ENCODE peak calls at places on chromosomes 11 and 22, in seven cellular contexts. M, R, Y, N, X, K and S are unnamed samples.

GRCh38 chr11:70650075-70650909 is 252.0 kb downstream of the CTTN start:
- DNase-seq in M (peak), R (no peak), Y (no peak), N (peak), X (peak), K (peak), S (no peak)

GRCh38 chr11:34620820-34621792 is at the start of gene EHF:
- DNase-seq in M (no peak), R (no peak), Y (no peak), N (no peak), X (no peak), K (no peak), S (no peak)

GRCh38 chr22:33018232-33018864 is 39.8 kb downstream of the SYN3 start:
- DNase-seq in M (peak), R (no peak), Y (peak), N (peak), X (peak), K (peak), S (peak)

GRCh38 chr22:19875531-19876313 is 21.0 kb upstream of the GNB1L start:
- DNase-seq in M (no peak), R (no peak), Y (no peak), N (no peak), X (no peak), K (peak), S (no peak)

GRCh38 chr11:57638005-57638760 is 11.5 kb downstream of the YPEL4 start:
- DNase-seq in M (peak), R (peak), Y (peak), N (no peak), X (peak), K (peak), S (peak)

GRCh38 chr11:41486436-41486835 is 27.0 kb upstream of the LRRC4C start:
- DNase-seq in M (no peak), R (no peak), Y (no peak), N (no peak), X (no peak), K (peak), S (no peak)

GRCh38 chr11:120108154-120108784 is 29.6 kb downstream of the TRIM29 start:
- DNase-seq in M (peak), R (no peak), Y (no peak), N (peak), X (peak), K (peak), S (no peak)

GRCh38 chr11:77082838-77083552 is 16.2 kb downstream of the CAPN5 start:
- DNase-seq in M (no peak), R (no peak), Y (no peak), N (no peak), X (peak), K (peak), S (peak)

GRCh38 chr11:36131719-36132349 is 157.4 kb downstream of the COMMD9 start:
- DNase-seq in M (peak), R (no peak), Y (no peak), N (peak), X (peak), K (peak), S (no peak)

GRCh38 chr22:18110194-18110943 is at the start of gene TUBA8:
- DNase-seq in M (no peak), R (peak), Y (no peak), N (no peak), X (peak), K (peak), S (no peak)

GRCh38 chr11:128550967-128551522 is 36.3 kb downstream of the ETS1 start:
- DNase-seq in M (no peak), R (no peak), Y (no peak), N (no peak), X (no peak), K (no peak), S (no peak)

GRCh38 chr11:85040166-85040565 is 587.0 kb downstream of the DLG2 start:
- DNase-seq in M (no peak), R (no peak), Y (no peak), N (no peak), X (no peak), K (no peak), S (no peak)

DNA sequence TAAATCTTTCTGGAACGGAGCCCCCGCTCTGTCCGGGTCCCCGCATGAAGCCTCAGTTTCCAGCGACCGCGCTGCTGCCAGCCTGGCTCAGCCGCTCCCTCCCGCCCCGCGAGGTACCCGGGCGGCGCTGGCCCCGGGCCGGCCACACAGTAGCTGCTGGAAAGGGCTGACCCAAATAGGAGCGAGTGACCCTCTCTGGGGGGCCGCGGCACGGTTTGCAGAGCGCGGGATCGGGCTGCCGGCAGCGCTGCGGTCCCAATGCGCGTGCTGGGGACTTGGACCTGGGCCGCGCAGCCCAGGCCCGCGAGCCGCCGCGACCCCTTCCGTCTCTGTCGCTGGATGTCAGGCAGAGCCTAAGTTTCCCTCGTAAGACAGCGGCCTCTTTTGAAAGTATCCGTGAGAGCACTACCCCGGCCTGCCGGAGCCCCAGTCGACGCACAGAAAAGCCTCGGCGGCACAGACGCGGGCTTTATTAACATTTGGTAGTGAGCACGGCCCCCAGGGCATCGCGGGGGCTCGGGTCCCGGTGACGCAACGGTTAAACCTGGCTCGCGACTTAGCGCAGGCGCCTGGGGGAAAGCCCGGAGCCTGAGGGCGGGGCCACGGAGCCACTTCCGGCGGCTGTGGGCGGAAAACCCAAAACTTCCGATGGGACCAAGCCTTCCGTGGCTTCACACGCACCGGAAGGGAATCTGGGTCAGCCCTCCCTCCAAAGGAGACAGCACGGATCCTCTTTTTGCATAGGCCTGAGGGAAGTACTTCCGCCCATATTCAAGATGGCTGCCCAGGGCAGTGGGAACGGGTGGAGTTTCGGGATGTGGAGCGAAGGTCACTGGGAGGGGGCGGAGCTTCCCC is 14.9 kb downstream of the BAD start:
- DNase-seq in M (peak), R (peak), Y (peak), N (peak), X (peak), K (peak), S (peak)
- TF ChIP-seq CTCF in M (peak), R (no peak), Y (peak), N (peak), X (no peak), K (no peak), S (no peak)

GRCh38 chr11:79165908-79166307 is 274.9 kb downstream of the TENM4 start:
- DNase-seq in M (no peak), R (no peak), Y (no peak), N (no peak), X (no peak), K (no peak), S (no peak)

GRCh38 chr11:79156031-79156430 is 284.8 kb downstream of the TENM4 start:
- DNase-seq in M (no peak), R (no peak), Y (no peak), N (no peak), X (no peak), K (no peak), S (no peak)

GRCh38 chr11:79157738-79158137 is 283.1 kb downstream of the TENM4 start:
- DNase-seq in M (no peak), R (no peak), Y (no peak), N (no peak), X (no peak), K (no peak), S (no peak)

GRCh38 chr11:79159657-79160450 is 281.0 kb downstream of the TENM4 start:
- DNase-seq in M (no peak), R (no peak), Y (no peak), N (no peak), X (no peak), K (no peak), S (no peak)

DNA sequence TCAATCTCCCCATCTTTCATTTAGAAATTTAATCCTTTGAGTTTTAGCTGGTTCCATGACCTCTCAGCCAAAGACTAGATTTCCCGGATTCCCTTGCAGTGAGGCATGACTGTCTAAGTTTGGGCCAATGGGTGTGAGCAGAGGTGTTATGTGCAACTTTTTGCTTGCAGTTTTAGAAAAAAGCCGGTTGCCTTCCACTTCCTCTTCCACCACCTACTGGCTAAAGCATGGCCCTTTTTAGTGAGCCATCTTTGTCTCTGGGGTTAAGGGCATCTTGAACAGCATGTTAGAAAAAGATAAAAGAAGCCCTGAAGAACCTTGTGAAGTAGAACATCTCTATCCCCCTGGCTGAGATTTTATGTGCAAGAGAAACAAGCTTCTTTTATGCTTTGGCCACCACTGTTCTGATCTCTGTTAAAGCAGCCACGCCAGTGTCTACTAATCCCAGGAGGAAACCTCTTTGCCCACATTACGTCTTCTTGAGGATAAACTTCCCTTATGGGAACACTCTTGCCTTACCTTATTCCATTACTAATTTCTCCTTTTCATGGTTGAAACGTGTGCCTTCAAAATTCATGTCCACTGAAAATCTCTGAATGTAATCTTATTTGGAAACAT is 279.9 kb downstream of the TENM4 start:
- DNase-seq in M (no peak), R (no peak), Y (no peak), N (no peak), X (no peak), K (no peak), S (no peak)
- TF ChIP-seq CTCF in M (peak), R (peak), Y (peak), N (peak), X (no peak), K (no peak), S (no peak)

GRCh38 chr11:117145393-117145761 is 1.3 kb downstream of the PAFAH1B2 start:
- DNase-seq in M (no peak), R (no peak), Y (no peak), N (peak), X (peak), K (peak), S (no peak)
- TF ChIP-seq CTCF in M (no peak), R (no peak), Y (peak), N (peak), X (no peak), K (peak), S (no peak)

DNA sequence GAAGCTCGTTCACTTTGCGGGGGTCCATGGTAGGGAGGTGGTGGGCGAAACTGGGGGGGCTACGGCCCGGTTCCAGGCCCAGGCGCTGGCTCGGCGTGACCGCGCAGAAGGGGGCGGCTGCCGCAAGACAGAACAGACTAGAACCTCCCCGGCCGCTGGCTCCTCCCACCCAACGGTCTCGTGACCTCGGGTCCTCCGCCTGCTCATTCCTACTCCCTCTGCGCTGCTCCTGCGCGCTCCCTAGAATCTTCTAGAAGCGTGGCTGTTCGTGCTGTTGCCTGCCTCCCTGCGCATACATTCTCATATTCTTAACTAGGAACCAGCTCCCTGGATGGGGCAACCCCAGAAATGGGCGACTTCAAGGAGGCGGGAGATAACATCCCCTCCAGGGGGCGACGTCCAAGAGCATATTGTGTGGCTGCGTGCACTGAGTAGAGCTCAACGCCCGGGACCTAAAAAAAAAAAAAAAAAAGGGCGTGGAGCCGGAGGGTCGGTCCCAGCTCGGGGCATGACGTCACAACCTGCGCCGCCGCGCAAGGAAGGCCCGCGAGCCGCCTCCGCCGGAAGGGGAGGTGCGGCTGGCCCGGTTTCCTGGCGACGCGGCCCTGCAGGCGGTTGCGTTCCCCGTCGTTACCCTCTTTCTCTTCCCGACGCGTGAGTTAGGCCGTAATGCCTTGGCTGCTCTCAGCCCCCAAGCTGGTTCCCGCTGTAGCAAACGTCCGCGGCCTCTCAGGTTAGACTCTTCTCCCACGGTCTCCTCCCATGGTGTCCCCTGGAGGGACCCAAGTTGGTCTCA is at the start of the genes ST13 and XPNPEP3:
- DNase-seq in M (peak), R (peak), Y (peak), N (peak), X (peak), K (peak), S (peak)
- TF ChIP-seq CTCF in M (peak), R (no peak), Y (peak), N (no peak), X (no peak), K (peak), S (peak)

GRCh38 chr11:97087419-97087818 is 697.6 kb downstream of the JRKL start:
- DNase-seq in M (no peak), R (no peak), Y (no peak), N (no peak), X (no peak), K (no peak), S (no peak)

DNA sequence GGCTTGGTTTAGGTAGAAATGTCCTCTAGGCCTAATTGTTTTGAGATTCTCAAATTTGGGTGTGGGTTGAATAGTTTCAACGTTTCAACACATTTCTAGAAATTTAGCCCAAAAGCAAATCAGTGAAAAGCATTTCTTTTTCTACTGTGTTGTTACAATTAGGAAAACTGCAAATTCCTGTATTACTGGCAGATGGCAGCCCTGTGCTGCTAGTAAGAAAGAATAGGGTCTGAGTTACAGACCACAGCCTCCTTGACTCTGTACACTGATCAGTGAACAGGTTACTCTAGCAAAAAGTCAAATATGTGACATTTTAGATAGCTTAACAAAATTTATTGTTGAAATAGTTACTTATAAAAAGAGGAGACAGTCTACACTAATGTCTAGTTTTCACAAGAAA is 703.0 kb downstream of the JRKL start:
- DNase-seq in M (no peak), R (no peak), Y (no peak), N (no peak), X (no peak), K (no peak), S (no peak)
- TF ChIP-seq CTCF in M (no peak), R (no peak), Y (no peak), N (no peak), X (no peak), K (no peak), S (no peak)

DNA sequence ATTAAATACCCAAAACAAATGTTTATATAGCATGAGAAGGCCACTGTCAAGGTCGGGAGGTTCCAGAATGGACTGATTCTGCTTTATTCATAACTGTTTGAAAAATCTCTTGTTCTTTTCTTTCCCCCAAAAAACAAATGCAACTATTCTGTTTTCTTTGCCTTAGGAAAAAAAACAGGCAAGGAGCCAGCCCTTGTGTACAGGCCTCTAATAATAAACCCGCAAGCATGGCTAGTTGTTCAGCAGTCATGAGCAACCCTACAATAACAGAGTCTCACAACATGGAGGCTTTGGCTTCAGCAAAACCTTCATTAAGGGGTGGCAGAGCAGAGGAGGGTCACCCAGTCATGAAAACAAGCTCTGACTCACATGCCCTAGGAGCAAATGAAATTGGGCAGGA is 191.7 kb downstream of the KIRREL3 start:
- DNase-seq in M (peak), R (no peak), Y (no peak), N (no peak), X (no peak), K (no peak), S (no peak)
- TF ChIP-seq CTCF in M (no peak), R (no peak), Y (no peak), N (no peak), X (no peak), K (no peak), S (no peak)

GRCh38 chr11:82682003-82682751 is 51.5 kb downstream of the FAM181B start:
- DNase-seq in M (no peak), R (no peak), Y (no peak), N (peak), X (peak), K (peak), S (no peak)

GRCh38 chr11:82680252-82680651 is 53.4 kb downstream of the FAM181B start:
- DNase-seq in M (no peak), R (no peak), Y (no peak), N (no peak), X (no peak), K (no peak), S (no peak)

GRCh38 chr11:82671451-82671850 is 62.2 kb downstream of the FAM181B start:
- DNase-seq in M (no peak), R (no peak), Y (no peak), N (no peak), X (no peak), K (no peak), S (no peak)

GRCh38 chr11:82675838-82676237 is 57.8 kb downstream of the FAM181B start:
- DNase-seq in M (no peak), R (no peak), Y (no peak), N (no peak), X (no peak), K (no peak), S (no peak)

DNA sequence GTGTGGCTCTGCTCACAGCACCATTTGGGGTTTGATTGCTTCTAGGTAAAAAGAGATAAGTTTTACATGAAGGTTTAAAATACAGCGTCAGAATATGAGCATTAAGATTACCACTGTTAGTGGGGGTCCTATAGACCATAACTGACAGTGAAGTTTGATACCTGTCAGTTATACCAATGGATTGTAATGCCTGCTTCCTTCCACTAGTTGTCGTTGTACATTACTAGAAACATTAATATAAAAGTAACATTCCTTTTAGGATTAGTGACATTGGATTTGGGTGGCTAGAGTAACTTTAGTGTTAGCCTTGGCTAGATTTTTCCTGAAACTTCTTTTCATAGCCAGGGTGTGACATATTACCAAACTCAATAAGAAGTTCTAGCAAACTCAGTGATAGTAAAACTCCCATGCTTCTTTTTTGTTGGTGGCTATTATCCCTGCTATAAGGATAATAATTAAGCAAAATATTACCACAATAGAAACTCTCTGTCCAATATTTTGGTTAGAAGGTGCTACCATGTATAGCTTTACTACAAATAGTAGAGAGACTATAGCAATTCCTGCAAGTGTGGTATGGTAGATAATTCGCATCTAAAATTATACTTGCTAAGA is 57.1 kb downstream of the FAM181B start:
- DNase-seq in M (no peak), R (no peak), Y (no peak), N (no peak), X (no peak), K (no peak), S (no peak)
- TF ChIP-seq CTCF in M (peak), R (no peak), Y (peak), N (peak), X (no peak), K (peak), S (peak)